ENCODE peak calls at places on chromosomes 16 and 17, in six cellular contexts. K is ascending aorta, U is cardiac fibroblast, F is tibial artery, C is AG04450, T is cardiac muscle cell. R is an unnamed sample.

GRCh38 chr17:77453613-77454559 is 313.1 kb downstream of the SEC14L1 start:
- DNase-seq in K (no peak), C (no peak), F (no peak), T (peak; percentile 67), U (no peak), R (no peak)

GRCh38 chr16:57226701-57227621 is 18.1 kb upstream of the ARL2BP start:
- DNase-seq in T (no peak), F (no peak), K (no peak), U (no peak), C (no peak), R (no peak)

GRCh38 chr16:76386784-76387183 is 109.6 kb downstream of the CNTNAP4 start:
- DNase-seq in T (no peak), K (no peak), U (peak; percentile 81), F (no peak), C (no peak), R (peak; percentile 84)

GRCh38 chr17:50935201-50936124 is 69.3 kb upstream of the TOB1 start:
- DNase-seq in K (peak; percentile 81), U (no peak), C (no peak), F (peak; percentile 95), T (no peak), R (no peak)

GRCh38 chr17:9973689-9974459 is 68.8 kb upstream of the RCVRN start:
- DNase-seq in K (no peak), F (no peak), U (no peak), C (no peak), T (no peak), R (peak; percentile 4)

GRCh38 chr17:17363638-17364337 is 60.6 kb downstream of the NT5M start:
- DNase-seq in C (no peak), K (no peak), F (peak; percentile 58), U (no peak), T (no peak), R (no peak)

GRCh38 chr16:79740153-79740720 is 139.7 kb upstream of the MAF start:
- DNase-seq in C (no peak), F (no peak), T (no peak), U (no peak), K (no peak), R (no peak)

GRCh38 chr16:515963-516226 is 11.6 kb upstream of the CAPN15 start:
- DNase-seq in K (no peak), F (no peak), T (no peak), C (no peak), U (no peak), R (no peak)

GRCh38 chr17:67818110-67819002 is 6.9 kb upstream of the BPTF start:
- DNase-seq in F (no peak), U (no peak), C (no peak), K (no peak), T (no peak), R (no peak)

GRCh38 chr17:81090361-81091133 is 55.6 kb downstream of the BAIAP2 start:
- DNase-seq in T (no peak), K (no peak), C (no peak), F (peak; percentile 74), U (peak; percentile 22), R (peak; percentile 32)

GRCh38 chr17:58334661-58335060 is 6.1 kb upstream of the TSPOAP1 start:
- DNase-seq in K (no peak), T (no peak), U (no peak), C (no peak), F (no peak), R (no peak)

GRCh38 chr16:16092925-16093624 is 130.2 kb downstream of the ABCC6 start:
- DNase-seq in T (no peak), F (no peak), U (no peak), K (no peak), C (no peak), R (peak; percentile 20)

GRCh38 chr17:43332211-43332610 is 66.6 kb upstream of the ARL4D start:
- DNase-seq in T (no peak), F (no peak), C (no peak), U (no peak), K (no peak), R (no peak)

DNA sequence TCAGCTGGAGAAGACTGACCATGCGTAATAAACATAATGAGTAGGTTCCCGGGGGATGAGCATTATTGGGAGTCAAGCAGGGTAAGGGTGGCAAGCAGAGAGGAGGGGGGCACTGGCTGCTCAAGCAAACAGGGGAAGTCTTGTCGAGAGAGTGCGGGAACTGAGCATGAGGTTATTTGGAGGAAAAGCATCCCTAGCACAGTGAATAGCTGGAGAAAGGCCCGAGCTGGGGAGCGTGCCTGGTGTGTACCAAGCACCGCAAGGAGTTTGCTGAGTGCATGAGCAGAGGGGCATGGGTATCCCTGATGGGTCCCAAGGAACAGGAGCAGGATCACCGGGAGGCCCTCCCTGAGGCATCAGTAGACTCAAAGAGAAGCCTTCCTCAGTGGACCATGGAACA is 17.2 kb downstream of the CYTH1 start:
- DNase-seq in T (no peak), K (no peak), F (no peak), C (no peak), U (no peak), R (no peak)
- TF ChIP-seq CTCF in T (no peak), K (no peak), F (no peak), C (no peak), U (no peak), R (no peak)

DNA sequence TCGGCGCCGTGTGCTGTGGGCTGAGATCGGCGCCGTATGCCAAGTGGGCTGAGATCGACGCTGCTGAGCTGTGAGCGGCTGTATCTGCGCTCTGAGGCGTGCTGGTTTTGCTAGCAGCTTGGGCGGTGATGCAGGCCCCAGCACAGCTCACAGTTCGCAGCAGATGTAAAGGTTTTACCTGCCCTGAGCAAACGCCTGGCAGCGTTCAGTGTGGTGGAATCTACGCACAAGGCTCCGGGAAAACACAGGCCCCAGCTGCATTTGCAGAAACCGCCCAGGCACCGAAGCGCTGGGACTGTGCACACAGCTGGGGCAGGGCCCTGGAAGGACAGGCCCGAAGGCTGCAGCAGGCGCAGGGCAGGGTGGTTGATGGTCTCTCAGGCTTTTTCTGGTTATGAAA is 8.0 kb upstream of the ZNF469 start:
- DNase-seq in T (no peak), C (no peak), U (no peak), F (peak; percentile 41), K (no peak), R (no peak)
- H3K4me3 ChIP-seq in T (no peak overlapping the region), C (no peak overlapping the region), U (no peak overlapping the region), F (no peak overlapping the region), K (no peak overlapping the region), R (no peak overlapping the region)

DNA sequence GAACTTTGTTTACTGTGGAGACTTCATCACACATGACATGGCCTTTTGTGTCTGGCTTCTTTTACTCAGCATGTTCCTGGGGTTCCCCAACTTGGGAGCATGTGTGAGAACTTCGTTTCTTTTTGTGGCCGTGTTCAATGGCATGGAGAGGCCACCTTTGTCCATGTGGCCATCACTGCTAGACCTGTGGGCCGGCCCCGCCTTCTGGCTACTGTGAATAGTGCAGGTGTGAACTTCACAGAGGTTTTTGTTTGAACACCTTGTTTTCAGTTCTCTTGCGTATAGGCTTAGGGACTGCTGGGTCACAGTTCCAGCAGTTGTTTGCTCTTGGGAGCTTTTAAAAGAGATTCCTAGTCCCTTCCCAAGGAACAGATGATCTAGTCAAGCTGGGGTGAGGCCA is 5.7 kb upstream of the SLC38A8 start:
- DNase-seq in K (no peak), C (no peak), F (no peak), U (no peak), T (no peak), R (no peak)
- TF ChIP-seq CTCF in K (no peak), C (peak; percentile 10), F (no peak), U (no peak), T (no peak), R (peak; percentile 6)

GRCh38 chr16:10976663-10977062 is 32.3 kb downstream of the CLEC16A start:
- DNase-seq in F (no peak), U (no peak), T (peak; percentile 53), C (no peak), K (no peak), R (no peak)
- H3K4me3 ChIP-seq in F (no peak overlapping the region), U (no peak overlapping the region), T (no peak overlapping the region), C (no peak overlapping the region), K (no peak overlapping the region), R (no peak overlapping the region)

GRCh38 chr16:50302472-50303005 is 36.2 kb downstream of the ADCY7 start:
- DNase-seq in U (no peak), K (no peak), C (no peak), F (peak; percentile 38), T (no peak), R (no peak)
- TF ChIP-seq CTCF in U (no peak), K (no peak), C (no peak), F (no peak), T (no peak), R (no peak)

GRCh38 chr17:73140531-73140930 is 24.3 kb upstream of the SSTR2 start:
- DNase-seq in K (no peak), C (no peak), F (no peak), U (no peak), T (no peak), R (no peak)
- H3K4me3 ChIP-seq in K (no peak overlapping the region), C (no peak overlapping the region), F (no peak overlapping the region), U (no peak overlapping the region), T (no peak overlapping the region), R (no peak overlapping the region)

DNA sequence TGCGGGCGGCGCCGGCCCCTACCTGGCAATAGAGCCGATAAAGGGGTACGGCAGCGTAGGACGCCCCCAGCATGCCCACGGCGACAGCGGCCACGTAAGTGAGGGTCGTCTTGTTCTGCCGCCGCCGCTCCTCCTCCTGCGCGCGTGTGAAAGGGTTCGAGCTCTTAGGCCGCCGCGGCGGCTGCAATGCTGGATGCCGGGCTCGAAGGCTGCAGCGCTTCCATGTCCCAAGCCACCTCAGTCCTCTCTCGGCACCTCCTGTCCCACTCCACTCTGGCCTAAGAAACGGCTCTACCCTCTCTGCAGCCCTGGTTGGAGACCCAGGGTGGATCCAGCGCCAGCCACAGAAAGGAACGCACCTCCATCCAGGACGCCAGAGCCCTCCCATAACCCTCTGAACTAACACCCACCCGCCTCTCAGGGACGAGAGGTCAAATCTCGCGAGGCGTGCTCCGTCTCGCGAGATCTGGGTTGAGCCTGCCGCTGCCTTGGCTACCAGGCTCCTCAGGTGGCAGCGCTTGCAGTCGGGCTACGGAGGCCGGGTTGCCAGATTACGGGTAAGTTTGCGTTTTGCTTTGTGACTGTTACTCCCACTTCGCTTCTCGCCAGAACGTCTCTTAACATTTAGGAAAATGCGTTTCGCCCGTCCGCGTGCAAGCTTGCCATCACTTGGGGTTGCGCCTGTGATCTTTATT is at the start of the genes COX11 and STXBP4:
- DNase-seq in K (peak; percentile 90), F (peak; percentile 98), C (peak; percentile 92), U (peak; percentile 97), T (peak; percentile 96), R (peak; percentile 96)
- TF ChIP-seq CTCF in K (no peak), F (no peak), C (peak; percentile 50), U (peak; percentile 58), T (no peak), R (peak; percentile 66)

DNA sequence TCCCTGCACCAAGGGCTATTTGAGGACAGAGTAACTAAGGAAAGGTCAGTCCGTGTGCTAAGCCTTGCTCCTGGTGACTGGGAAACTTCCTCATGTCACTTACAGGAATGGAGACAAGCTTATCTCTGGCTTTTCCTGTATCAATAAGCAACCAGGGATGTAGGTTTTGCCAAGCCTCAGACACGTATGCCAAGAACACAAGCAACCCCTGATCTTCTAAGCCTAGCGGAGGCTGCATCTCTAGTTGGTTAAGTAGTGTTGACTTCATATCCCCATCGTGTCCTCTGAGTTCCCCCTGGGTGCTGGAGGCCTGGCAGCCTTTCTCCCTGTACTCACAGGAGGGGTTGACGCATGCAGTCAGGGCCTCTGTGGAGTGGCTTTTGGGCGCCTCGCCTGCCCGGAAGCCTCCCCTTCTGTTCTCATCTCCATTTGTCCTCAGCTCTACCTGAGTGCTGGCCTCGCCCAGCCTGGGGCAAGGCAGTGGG is 1.4 kb upstream of the C1QTNF1 start:
- DNase-seq in C (no peak), T (no peak), U (peak; percentile 47), K (no peak), F (peak; percentile 96), R (peak; percentile 87)
- H3K4me3 ChIP-seq in C (no peak overlapping the region), T (no peak overlapping the region), U (no peak overlapping the region), K (no peak overlapping the region), F (peak overlapping the region; percentile 85), R (no peak overlapping the region)